ENCODE peak calls at places on chromosomes 4 and X, in ten cellular contexts. Q, B, W, H, Y, V, P, M, E and N are unnamed samples.

GRCh38 chrX:153939573-153939972 is 4.7 kb upstream of the NAA10 start:
- DNase-seq in Q (no peak), M (no peak), Y (no peak), W (peak), P (no peak), E (no peak), V (no peak), H (no peak), B (no peak), N (no peak)

GRCh38 chr4:150821641-150822040 is 193.4 kb downstream of the LRBA start:
- DNase-seq in V (no peak), P (no peak), B (no peak), Y (no peak), H (no peak), E (no peak), W (no peak), M (no peak), Q (no peak), N (no peak)

GRCh38 chrX:1212532-1212931 is at the start of gene CRLF2:
- DNase-seq in H (no peak), P (peak), Q (peak), V (no peak), M (no peak), B (no peak), Y (no peak), E (no peak), W (no peak), N (no peak)

GRCh38 chr4:123398151-123398802 is 1.7 kb downstream of the SPRY1 start:
- DNase-seq in M (peak), E (peak), P (peak), Y (no peak), V (peak), H (peak), W (peak), Q (no peak), B (peak), N (peak)

GRCh38 chr4:141905751-141906150 is 269.4 kb downstream of the IL15 start:
- DNase-seq in H (no peak), Y (no peak), E (peak), W (no peak), P (no peak), Q (peak), V (no peak), B (no peak), M (peak), N (no peak)

GRCh38 chr4:27270435-27270834 is 409.8 kb downstream of the STIM2 start:
- DNase-seq in P (peak), V (no peak), Y (no peak), Q (no peak), M (no peak), B (peak), H (no peak), E (no peak), W (peak), N (no peak)

GRCh38 chrX:70445197-70445656 is 592 bp downstream of the DLG3 start:
- DNase-seq in Q (no peak), H (no peak), B (no peak), P (no peak), Y (no peak), V (no peak), M (no peak), E (no peak), W (no peak), N (no peak)

GRCh38 chrX:66632473-66632872 is 6.4 kb downstream of the EDA2R start:
- DNase-seq in P (no peak), Y (no peak), B (no peak), W (no peak), H (no peak), M (no peak), V (no peak), Q (no peak), E (no peak), N (no peak)

GRCh38 chrX:65644621-65645287 is 22.7 kb upstream of the MSN start:
- DNase-seq in B (no peak), W (no peak), Q (peak), E (peak), P (peak), M (peak), V (no peak), H (no peak), Y (peak), N (no peak)

GRCh38 chr4:4663028-4663427 is 121.2 kb upstream of the STX18 start:
- DNase-seq in Q (peak), P (no peak), E (no peak), M (no peak), Y (no peak), B (no peak), V (no peak), H (no peak), W (no peak), N (no peak)

GRCh38 chr4:141429933-141430332 is 206.4 kb upstream of the IL15 start:
- DNase-seq in V (no peak), W (no peak), M (no peak), Q (no peak), B (no peak), P (no peak), E (no peak), Y (no peak), H (no peak), N (no peak)

GRCh38 chrX:120477453-120477852 is 8.4 kb upstream of the LAMP2 start:
- DNase-seq in Q (no peak), E (no peak), Y (no peak), V (no peak), H (no peak), B (no peak), M (no peak), P (no peak), W (no peak), N (no peak)

GRCh38 chr4:3688018-3688998 is 77.9 kb upstream of the ADRA2C start:
- DNase-seq in V (no peak), B (no peak), W (no peak), H (no peak), Q (peak), M (no peak), P (no peak), E (no peak), Y (no peak), N (no peak)

GRCh38 chr4:37908488-37909343 is 17.8 kb downstream of the TBC1D1 start:
- DNase-seq in V (no peak), Q (peak), E (peak), P (no peak), M (no peak), B (no peak), W (no peak), H (no peak), Y (no peak), N (no peak)

GRCh38 chrX:133921764-133922389 is 63.5 kb downstream of the GPC3 start:
- DNase-seq in W (no peak), P (peak), V (no peak), H (peak), Y (no peak), M (no peak), Q (peak), E (peak), B (peak), N (peak)

GRCh38 chr4:8061145-8061544 is 97.5 kb downstream of the ABLIM2 start:
- DNase-seq in V (no peak), H (no peak), P (no peak), E (no peak), Y (no peak), Q (no peak), M (no peak), B (no peak), W (no peak), N (no peak)